ENCODE peak calls at places on chromosomes 12 and 14, in ten cellular contexts. U is brain microvascular endothelial cell, Y is foreskin keratinocyte, I is mesendoderm, R is AG04450, Z is GM23248, B is osteoblast, P is uterus, X is spleen, M is left lung. W is an unnamed sample.

GRCh38 chr12:10849425-10849878 is at the start of gene PRR4:
- DNase-seq in M (no peak), R (no peak), X (no peak), I (no peak), B (no peak), Y (peak), U (no peak), P (no peak), Z (no peak), W (no peak)

GRCh38 chr12:50991296-50991695 is 34.9 kb downstream of the SLC11A2 start:
- DNase-seq in I (no peak), Y (no peak), P (no peak), B (no peak), R (no peak), X (no peak), Z (no peak), U (no peak), M (no peak), W (no peak)

GRCh38 chr14:92649934-92650545 is 98.4 kb downstream of the LGMN start:
- DNase-seq in Y (no peak), U (no peak), P (peak), X (no peak), R (peak), M (peak), B (peak), I (no peak), Z (peak), W (peak)

GRCh38 chr14:68292467-68293334 is 473.1 kb downstream of the RAD51B start:
- DNase-seq in R (no peak), B (no peak), Y (no peak), Z (peak), U (no peak), P (no peak), I (peak), M (no peak), X (no peak), W (no peak)

GRCh38 chr14:72665259-72665658 is 228.6 kb downstream of the DPF3 start:
- DNase-seq in R (peak), M (no peak), P (no peak), X (no peak), B (peak), Z (peak), I (no peak), Y (peak), U (peak), W (peak)

GRCh38 chr14:50001999-50002925 is 109.4 kb downstream of the ARF6 start:
- DNase-seq in I (no peak), P (no peak), U (no peak), B (peak), Y (no peak), R (no peak), X (peak), Z (no peak), M (no peak), W (no peak)

GRCh38 chr14:68958553-68958952 is 20.5 kb downstream of the ACTN1 start:
- DNase-seq in Y (no peak), P (no peak), X (no peak), U (no peak), Z (no peak), B (no peak), R (no peak), I (no peak), M (no peak), W (peak)

GRCh38 chr12:79897617-79898016 is 37.3 kb downstream of the PPP1R12A start:
- DNase-seq in Z (peak), U (peak), B (peak), X (no peak), I (peak), Y (peak), P (no peak), R (peak), M (no peak), W (peak)

GRCh38 chr12:6824962-6825381 is 3.2 kb upstream of the P3H3 start:
- DNase-seq in B (peak), Z (peak), U (peak), R (no peak), M (no peak), I (peak), Y (no peak), X (no peak), P (no peak), W (peak)

GRCh38 chr12:105083041-105083440 is 1.2 kb downstream of the ALDH1L2 start:
- DNase-seq in U (no peak), M (no peak), B (peak), Y (no peak), R (no peak), Z (peak), X (no peak), P (no peak), I (no peak), W (no peak)

GRCh38 chr12:120117961-120118709 is 1.6 kb upstream of the RAB35 start:
- DNase-seq in B (peak), Y (peak), X (no peak), Z (peak), R (no peak), I (peak), M (no peak), P (no peak), U (no peak), W (peak)

GRCh38 chr14:36521598-36522345 is 1.7 kb upstream of the NKX2-1 start:
- DNase-seq in M (peak), X (no peak), I (peak), Z (no peak), B (peak), P (no peak), R (no peak), Y (no peak), U (no peak), W (no peak)

GRCh38 chr14:54253195-54253947 is 143.4 kb upstream of the CDKN3 start:
- DNase-seq in B (no peak), I (peak), P (no peak), Z (peak), U (peak), X (no peak), M (no peak), Y (peak), R (peak), W (peak)

GRCh38 chr12:80016684-80017083 is 81.8 kb upstream of the PPP1R12A start:
- DNase-seq in Z (no peak), Y (no peak), X (no peak), M (no peak), B (no peak), P (no peak), R (no peak), I (no peak), U (no peak), W (no peak)

GRCh38 chr12:6534158-6534913 is at the start of gene GAPDH:
- DNase-seq in U (peak), R (peak), X (peak), M (peak), Z (peak), I (peak), P (peak), B (peak), Y (peak), W (peak)

GRCh38 chr12:68667286-68667685 is 19.5 kb upstream of the NUP107 start:
- DNase-seq in I (no peak), Z (no peak), U (no peak), P (no peak), R (no peak), Y (no peak), B (no peak), X (no peak), M (no peak), W (no peak)

GRCh38 chr14:89399594-89400068 is 17.4 kb downstream of the FOXN3 start:
- DNase-seq in U (peak), X (no peak), Y (no peak), Z (peak), B (no peak), P (no peak), R (peak), I (peak), M (no peak), W (peak)

GRCh38 chr12:76255281-76255680 is 92.9 kb downstream of the BBS10 start:
- DNase-seq in U (no peak), B (no peak), Y (no peak), R (no peak), P (no peak), I (no peak), Z (no peak), X (no peak), M (no peak), W (no peak)

GRCh38 chr12:15472036-15472435 is 149.7 kb downstream of the PTPRO start:
- DNase-seq in B (no peak), P (no peak), I (peak), U (no peak), M (no peak), X (no peak), Z (no peak), R (no peak), Y (peak), W (no peak)

GRCh38 chr12:119601877-119602536 is 8.4 kb downstream of the TMEM233 start:
- DNase-seq in I (peak), Z (no peak), Y (no peak), X (no peak), B (no peak), R (no peak), U (no peak), M (no peak), P (no peak), W (no peak)

GRCh38 chr14:61749264-61749663 is 13.0 kb upstream of the SNAPC1 start:
- DNase-seq in M (no peak), I (no peak), U (no peak), X (no peak), B (no peak), Y (no peak), R (no peak), Z (peak), P (no peak), W (no peak)

GRCh38 chr12:124637586-124637985 is 70.2 kb upstream of the NCOR2 start:
- DNase-seq in Z (no peak), Y (peak), P (no peak), B (no peak), M (no peak), R (no peak), I (no peak), U (no peak), X (no peak), W (no peak)

GRCh38 chr12:1502441-1502785 is 92.0 kb downstream of the FBXL14 start:
- DNase-seq in B (peak), Y (no peak), I (no peak), P (no peak), U (no peak), R (no peak), X (no peak), M (no peak), Z (peak), W (no peak)

GRCh38 chr12:6946920-6947374 is 3.1 kb downstream of the C12orf57 start:
- DNase-seq in U (no peak), I (peak), M (no peak), R (no peak), X (no peak), P (no peak), B (no peak), Z (no peak), Y (no peak), W (no peak)

DNA sequence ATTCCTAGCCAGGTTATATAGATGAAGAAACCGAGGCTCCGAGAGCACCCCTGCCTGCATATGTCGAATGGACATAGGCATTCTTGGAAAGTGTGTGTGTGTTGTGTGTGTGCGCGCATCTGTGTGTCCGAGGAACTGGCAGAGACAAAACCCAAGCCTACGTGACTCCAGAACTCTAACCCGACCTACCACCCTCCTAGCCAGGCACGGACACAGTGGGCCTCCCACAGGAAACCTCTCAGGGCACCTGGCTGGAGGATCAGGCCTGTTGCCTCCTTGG is 543 bp upstream of the PGF start:
- DNase-seq in B (no peak), Y (no peak), M (no peak), I (no peak), X (no peak), P (no peak), R (no peak), U (no peak), Z (no peak), W (no peak)
- H3K27ac ChIP-seq in B (no peak), Y (no peak), M (no peak), I (no peak), X (no peak), P (peak), R (no peak), U (no peak), Z (no peak), W (no peak)

DNA sequence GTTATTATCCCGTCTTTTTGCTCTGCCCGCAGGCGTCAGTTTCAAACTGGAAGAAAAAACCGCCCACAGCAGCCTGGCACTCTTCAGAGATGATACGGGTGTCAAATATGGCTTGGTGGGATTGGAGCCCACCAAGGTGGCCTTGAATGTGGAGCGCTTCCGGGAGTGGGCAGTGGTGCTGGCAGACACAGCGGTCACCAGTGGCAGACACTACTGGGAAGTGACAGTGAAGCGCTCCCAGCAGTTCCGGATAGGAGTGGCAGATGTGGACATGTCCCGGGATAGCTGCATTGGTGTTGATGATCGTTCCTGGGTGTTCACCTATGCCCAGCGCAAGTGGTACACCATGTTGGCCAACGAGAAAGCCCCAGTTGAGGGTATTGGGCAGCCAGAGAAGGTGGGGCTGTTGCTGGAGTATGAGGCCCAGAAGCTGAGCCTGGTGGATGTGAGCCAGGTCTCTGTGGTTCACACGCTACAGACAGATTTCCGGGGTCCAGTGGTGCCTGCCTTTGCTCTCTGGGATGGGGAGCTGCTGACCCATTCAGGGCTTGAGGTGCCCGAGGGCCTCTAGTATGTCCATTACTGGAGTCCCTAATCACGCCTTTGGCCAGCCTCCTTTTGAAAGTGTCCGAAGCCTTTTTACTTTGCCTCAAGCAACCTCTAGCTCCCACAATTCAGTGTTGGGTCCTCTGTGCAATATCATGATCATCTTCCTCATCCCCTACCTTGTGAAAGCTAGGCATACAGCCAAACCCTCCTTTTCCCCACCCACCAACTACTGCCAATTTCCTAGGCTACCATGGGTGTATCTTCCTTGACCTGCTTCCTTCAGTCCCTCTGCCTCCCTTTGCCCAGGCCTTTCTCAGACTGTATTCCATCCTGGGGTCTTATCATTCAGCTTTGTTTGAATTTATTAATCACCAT is 891 bp downstream of the SPRYD4 start:
- DNase-seq in B (peak), U (no peak), P (no peak), Y (no peak), Z (peak), R (no peak), X (peak), M (no peak), I (no peak), W (no peak)
- H3K27ac ChIP-seq in B (peak), U (peak), P (peak), Y (peak), Z (peak), R (no peak), X (peak), M (peak), I (no peak), W (no peak)

DNA sequence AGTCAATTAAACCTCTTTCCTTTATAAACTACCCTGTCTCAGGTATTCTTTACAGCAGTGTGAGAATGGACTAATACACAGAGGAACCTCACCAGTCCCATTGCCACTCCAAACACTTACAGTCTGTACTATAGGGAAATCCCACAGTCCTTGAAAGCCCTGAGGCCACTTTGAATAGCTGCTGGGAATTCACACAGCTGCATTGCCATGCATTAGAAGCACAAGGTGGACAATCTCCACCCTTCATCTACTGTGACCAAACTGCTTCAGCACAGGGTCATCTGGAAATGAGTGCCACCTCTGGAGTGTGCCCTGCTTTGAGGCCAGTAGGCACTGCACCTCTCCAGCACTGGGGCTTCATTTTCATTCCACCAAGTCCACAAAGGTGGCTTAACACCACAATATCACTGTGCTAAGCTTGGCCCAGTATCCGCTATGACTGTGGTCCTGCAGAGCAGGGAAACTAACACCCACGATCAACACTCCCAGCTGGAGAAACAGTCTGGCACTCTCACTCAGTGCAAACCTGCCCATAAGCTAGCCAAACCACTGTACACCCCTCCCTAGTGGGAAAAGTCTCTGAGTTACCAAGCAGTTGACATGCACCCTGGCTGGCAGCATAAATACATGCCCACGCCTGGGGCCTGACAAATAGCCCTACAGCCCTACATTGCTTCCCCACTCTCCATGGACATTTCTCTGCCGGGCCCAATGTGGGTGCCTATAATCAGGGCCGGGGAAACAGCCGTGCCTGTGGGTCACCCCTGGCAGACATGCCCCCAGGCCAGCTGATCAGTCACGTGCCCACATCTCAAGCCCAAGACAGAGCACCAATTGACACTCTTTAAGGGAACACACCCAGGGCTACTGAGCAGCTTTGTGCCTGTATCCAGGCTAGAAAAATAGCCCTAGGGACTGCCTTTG is 294.3 kb upstream of the MGAT4C start:
- DNase-seq in Z (no peak), M (peak), I (no peak), B (peak), P (no peak), X (peak), Y (no peak), U (no peak), R (no peak), W (no peak)
- H3K27ac ChIP-seq in Z (no peak), M (no peak), I (no peak), B (no peak), P (no peak), X (no peak), Y (no peak), U (no peak), R (no peak), W (no peak)

GRCh38 chr12:30755395-30755762 is 628 bp upstream of the CAPRIN2 start:
- DNase-seq in U (no peak), P (no peak), M (no peak), X (no peak), B (no peak), R (no peak), Y (no peak), Z (no peak), I (no peak), W (no peak)
- H3K27ac ChIP-seq in U (no peak), P (peak), M (peak), X (peak), B (peak), R (peak), Y (no peak), Z (peak), I (peak), W (peak)